ENCODE peak calls at places on chromosomes 12 and 14, in four cellular contexts. One of them, this sample, is unnamed.

GRCh38 chr12:14572401-14572800 is 4.7 kb upstream of the PLBD1 start:
- DNase-seq in activated CD4-positive, alpha-beta T cell treated with anti-CD3 and anti-CD28 coated beads, Interleukin-2, amount 10 ng/mL, durations not matched to agents 7 days and 5 days: no peak
- DNase-seq in iris pigment epithelial cell: no peak
- DNase-seq in naive thymus-derived CD8-positive, alpha-beta T cell: no peak
- DNase-seq in this sample: no peak

GRCh38 chr12:3229577-3229976 is 152.4 kb downstream of the TSPAN9 start:
- DNase-seq in activated CD4-positive, alpha-beta T cell treated with anti-CD3 and anti-CD28 coated beads, Interleukin-2, amount 10 ng/mL, durations not matched to agents 7 days and 5 days: no peak
- DNase-seq in iris pigment epithelial cell: no peak
- DNase-seq in naive thymus-derived CD8-positive, alpha-beta T cell: no peak
- DNase-seq in this sample: no peak

GRCh38 chr14:50666772-50667490 is 1.2 kb downstream of the SAV1 start:
- DNase-seq in iris pigment epithelial cell: peak; percentile 81
- DNase-seq in activated CD4-positive, alpha-beta T cell treated with anti-CD3 and anti-CD28 coated beads, Interleukin-2, amount 10 ng/mL, durations not matched to agents 7 days and 5 days: peak; percentile 23
- DNase-seq in naive thymus-derived CD8-positive, alpha-beta T cell: peak; percentile 18
- DNase-seq in this sample: no peak

GRCh38 chr12:7645395-7646177 is 20.1 kb downstream of the APOBEC1 start:
- DNase-seq in naive thymus-derived CD8-positive, alpha-beta T cell: no peak
- DNase-seq in iris pigment epithelial cell: peak; percentile 26
- DNase-seq in activated CD4-positive, alpha-beta T cell treated with anti-CD3 and anti-CD28 coated beads, Interleukin-2, amount 10 ng/mL, durations not matched to agents 7 days and 5 days: peak; percentile 50
- DNase-seq in this sample: peak; percentile 30

GRCh38 chr12:1761857-1762256 is 58.5 kb upstream of the LRTM2 start:
- DNase-seq in activated CD4-positive, alpha-beta T cell treated with anti-CD3 and anti-CD28 coated beads, Interleukin-2, amount 10 ng/mL, durations not matched to agents 7 days and 5 days: no peak
- DNase-seq in iris pigment epithelial cell: no peak
- DNase-seq in naive thymus-derived CD8-positive, alpha-beta T cell: no peak
- DNase-seq in this sample: no peak

GRCh38 chr12:84131076-84131475 is 781.5 kb downstream of the SLC6A15 start:
- DNase-seq in iris pigment epithelial cell: peak; percentile 91
- DNase-seq in activated CD4-positive, alpha-beta T cell treated with anti-CD3 and anti-CD28 coated beads, Interleukin-2, amount 10 ng/mL, durations not matched to agents 7 days and 5 days: no peak
- DNase-seq in naive thymus-derived CD8-positive, alpha-beta T cell: no peak
- DNase-seq in this sample: no peak

GRCh38 chr12:68189766-68190700 is 30.5 kb upstream of the IFNG start:
- DNase-seq in iris pigment epithelial cell: peak; percentile 76
- DNase-seq in activated CD4-positive, alpha-beta T cell treated with anti-CD3 and anti-CD28 coated beads, Interleukin-2, amount 10 ng/mL, durations not matched to agents 7 days and 5 days: peak; percentile 42
- DNase-seq in naive thymus-derived CD8-positive, alpha-beta T cell: peak; percentile 10
- DNase-seq in this sample: peak; percentile 35

GRCh38 chr12:98221243-98221808 is 294.1 kb upstream of the TMPO start:
- DNase-seq in activated CD4-positive, alpha-beta T cell treated with anti-CD3 and anti-CD28 coated beads, Interleukin-2, amount 10 ng/mL, durations not matched to agents 7 days and 5 days: no peak
- DNase-seq in iris pigment epithelial cell: no peak
- DNase-seq in naive thymus-derived CD8-positive, alpha-beta T cell: no peak
- DNase-seq in this sample: no peak

GRCh38 chr12:64912501-64912900 is 88.1 kb downstream of the TBC1D30 start:
- DNase-seq in iris pigment epithelial cell: peak; percentile 41
- DNase-seq in naive thymus-derived CD8-positive, alpha-beta T cell: no peak
- DNase-seq in activated CD4-positive, alpha-beta T cell treated with anti-CD3 and anti-CD28 coated beads, Interleukin-2, amount 10 ng/mL, durations not matched to agents 7 days and 5 days: no peak
- DNase-seq in this sample: no peak

GRCh38 chr12:88663001-88663400 is 82.7 kb upstream of the KITLG start:
- DNase-seq in naive thymus-derived CD8-positive, alpha-beta T cell: no peak
- DNase-seq in activated CD4-positive, alpha-beta T cell treated with anti-CD3 and anti-CD28 coated beads, Interleukin-2, amount 10 ng/mL, durations not matched to agents 7 days and 5 days: no peak
- DNase-seq in iris pigment epithelial cell: peak; percentile 21
- DNase-seq in this sample: no peak

GRCh38 chr14:71438684-71439083 is 493.5 kb upstream of the RGS6 start:
- DNase-seq in naive thymus-derived CD8-positive, alpha-beta T cell: no peak
- DNase-seq in activated CD4-positive, alpha-beta T cell treated with anti-CD3 and anti-CD28 coated beads, Interleukin-2, amount 10 ng/mL, durations not matched to agents 7 days and 5 days: no peak
- DNase-seq in iris pigment epithelial cell: no peak
- DNase-seq in this sample: no peak

GRCh38 chr12:105672576-105672975 is 342.1 kb downstream of the C12orf75 start:
- DNase-seq in naive thymus-derived CD8-positive, alpha-beta T cell: no peak
- DNase-seq in activated CD4-positive, alpha-beta T cell treated with anti-CD3 and anti-CD28 coated beads, Interleukin-2, amount 10 ng/mL, durations not matched to agents 7 days and 5 days: no peak
- DNase-seq in iris pigment epithelial cell: no peak
- DNase-seq in this sample: no peak

GRCh38 chr12:19273482-19274330 is 144.2 kb downstream of the PLEKHA5 start:
- DNase-seq in iris pigment epithelial cell: peak; percentile 98
- DNase-seq in activated CD4-positive, alpha-beta T cell treated with anti-CD3 and anti-CD28 coated beads, Interleukin-2, amount 10 ng/mL, durations not matched to agents 7 days and 5 days: peak; percentile 36
- DNase-seq in naive thymus-derived CD8-positive, alpha-beta T cell: peak; percentile 39
- DNase-seq in this sample: peak; percentile 62

GRCh38 chr12:74537707-74538385 is at the start of gene ATXN7L3B:
- DNase-seq in iris pigment epithelial cell: peak; percentile 94
- DNase-seq in activated CD4-positive, alpha-beta T cell treated with anti-CD3 and anti-CD28 coated beads, Interleukin-2, amount 10 ng/mL, durations not matched to agents 7 days and 5 days: peak; percentile 95
- DNase-seq in naive thymus-derived CD8-positive, alpha-beta T cell: peak; percentile 90
- DNase-seq in this sample: peak; percentile 96

GRCh38 chr14:61564623-61565091 is 130.7 kb upstream of the HIF1A start:
- DNase-seq in naive thymus-derived CD8-positive, alpha-beta T cell: no peak
- DNase-seq in iris pigment epithelial cell: peak; percentile 99
- DNase-seq in activated CD4-positive, alpha-beta T cell treated with anti-CD3 and anti-CD28 coated beads, Interleukin-2, amount 10 ng/mL, durations not matched to agents 7 days and 5 days: no peak
- DNase-seq in this sample: no peak

GRCh38 chr14:103728721-103729120 is 13.1 kb downstream of the ZFYVE21 start:
- DNase-seq in activated CD4-positive, alpha-beta T cell treated with anti-CD3 and anti-CD28 coated beads, Interleukin-2, amount 10 ng/mL, durations not matched to agents 7 days and 5 days: no peak
- DNase-seq in naive thymus-derived CD8-positive, alpha-beta T cell: no peak
- DNase-seq in iris pigment epithelial cell: no peak
- DNase-seq in this sample: no peak

GRCh38 chr12:108214046-108214445 is 85.0 kb downstream of the WSCD2 start:
- DNase-seq in naive thymus-derived CD8-positive, alpha-beta T cell: no peak
- DNase-seq in activated CD4-positive, alpha-beta T cell treated with anti-CD3 and anti-CD28 coated beads, Interleukin-2, amount 10 ng/mL, durations not matched to agents 7 days and 5 days: no peak
- DNase-seq in iris pigment epithelial cell: no peak
- DNase-seq in this sample: no peak

GRCh38 chr12:119528241-119528640 is 65.3 kb upstream of the TMEM233 start:
- DNase-seq in naive thymus-derived CD8-positive, alpha-beta T cell: no peak
- DNase-seq in iris pigment epithelial cell: peak; percentile 37
- DNase-seq in activated CD4-positive, alpha-beta T cell treated with anti-CD3 and anti-CD28 coated beads, Interleukin-2, amount 10 ng/mL, durations not matched to agents 7 days and 5 days: no peak
- DNase-seq in this sample: no peak

GRCh38 chr12:52023182-52023975 is 16.6 kb downstream of the TAMALIN start:
- DNase-seq in naive thymus-derived CD8-positive, alpha-beta T cell: peak; percentile 80
- DNase-seq in activated CD4-positive, alpha-beta T cell treated with anti-CD3 and anti-CD28 coated beads, Interleukin-2, amount 10 ng/mL, durations not matched to agents 7 days and 5 days: peak; percentile 93
- DNase-seq in iris pigment epithelial cell: peak; percentile 52
- DNase-seq in this sample: peak; percentile 87

GRCh38 chr12:40149673-40150260 is 43.9 kb upstream of the SLC2A13 start:
- DNase-seq in iris pigment epithelial cell: peak; percentile 23
- DNase-seq in activated CD4-positive, alpha-beta T cell treated with anti-CD3 and anti-CD28 coated beads, Interleukin-2, amount 10 ng/mL, durations not matched to agents 7 days and 5 days: no peak
- DNase-seq in naive thymus-derived CD8-positive, alpha-beta T cell: no peak
- DNase-seq in this sample: no peak

This sample was measured in CD4-positive, alpha-beta memory T cell.